ENCODE peak calls at places on chromosomes 12 and 14, in nine cellular contexts. M, K, Q, C, S, L, F, X and P are unnamed samples.

GRCh38 chr14:68671899-68672298 is 121.0 kb downstream of the ZFP36L1 start:
- DNase-seq in X (no peak), Q (no peak), L (no peak), K (no peak), S (no peak), F (no peak), M (no peak), C (no peak), P (no peak)

GRCh38 chr12:27732281-27732680 is 21.6 kb downstream of the MRPS35 start:
- DNase-seq in K (no peak), M (no peak), L (no peak), C (no peak), Q (peak), X (no peak), F (no peak), S (peak), P (no peak)

GRCh38 chr14:88492272-88493089 is 62.3 kb downstream of the PTPN21 start:
- DNase-seq in S (peak), K (peak), C (no peak), Q (peak), F (peak), X (peak), M (no peak), L (peak), P (peak)

GRCh38 chr12:45050751-45051489 is at the start of gene DBX2:
- DNase-seq in S (no peak), C (no peak), F (no peak), M (peak), X (no peak), L (no peak), K (peak), Q (no peak), P (no peak)

GRCh38 chr14:33765251-33765650 is 185.6 kb downstream of the EGLN3 start:
- DNase-seq in S (no peak), X (no peak), C (peak), K (peak), Q (peak), F (no peak), M (no peak), L (no peak), P (no peak)

GRCh38 chr14:20799955-20800544 is 2.6 kb downstream of the RNASE1 start:
- DNase-seq in F (no peak), X (no peak), L (no peak), K (no peak), C (no peak), Q (no peak), M (no peak), S (peak), P (no peak)

GRCh38 chr12:53380104-53380796 is at the start of gene SP1:
- DNase-seq in M (peak), K (peak), Q (peak), F (peak), C (peak), S (peak), X (peak), L (no peak), P (peak)

GRCh38 chr12:105835505-105835904 is 303.2 kb downstream of the NUAK1 start:
- DNase-seq in K (no peak), X (no peak), C (no peak), S (no peak), L (no peak), F (no peak), M (no peak), Q (no peak), P (no peak)

GRCh38 chr12:113846275-113846674 is 119.8 kb downstream of the RBM19 start:
- DNase-seq in Q (no peak), S (no peak), K (no peak), L (no peak), X (no peak), M (no peak), F (no peak), C (no peak), P (peak)

GRCh38 chr12:63915105-63915830 is 70.8 kb downstream of the SRGAP1 start:
- DNase-seq in S (no peak), K (peak), F (no peak), M (no peak), X (peak), C (no peak), Q (no peak), L (no peak), P (no peak)

GRCh38 chr12:108798551-108799221 is 58.7 kb downstream of the SSH1 start:
- DNase-seq in F (no peak), Q (no peak), K (peak), C (peak), X (no peak), S (no peak), M (peak), L (no peak), P (no peak)

GRCh38 chr12:63893170-63893569 is 48.7 kb downstream of the SRGAP1 start:
- DNase-seq in L (no peak), F (no peak), X (no peak), C (no peak), M (no peak), S (no peak), Q (peak), K (no peak), P (no peak)

GRCh38 chr12:24113701-24114100 is 164.2 kb upstream of the SOX5 start:
- DNase-seq in F (no peak), X (no peak), C (no peak), L (no peak), S (no peak), K (peak), M (no peak), Q (no peak), P (no peak)

GRCh38 chr14:38197761-38198345 is 9.9 kb upstream of the SSTR1 start:
- DNase-seq in F (no peak), L (no peak), X (no peak), M (no peak), C (no peak), Q (no peak), K (no peak), S (no peak), P (no peak)

GRCh38 chr12:40197590-40197989 is 27.2 kb upstream of the LRRK2 start:
- DNase-seq in X (no peak), F (no peak), M (no peak), K (no peak), C (no peak), S (no peak), L (no peak), Q (no peak), P (no peak)

GRCh38 chr12:24705741-24706358 is 243.1 kb downstream of the BCAT1 start:
- DNase-seq in Q (no peak), F (no peak), M (no peak), X (no peak), S (no peak), K (peak), C (no peak), L (no peak), P (no peak)

GRCh38 chr12:6488240-6488639 is 4.8 kb downstream of the MRPL51 start:
- DNase-seq in C (no peak), Q (no peak), K (no peak), S (no peak), L (no peak), M (no peak), F (no peak), X (no peak), P (no peak)

GRCh38 chr12:47885012-47885501 is 19.7 kb downstream of the VDR start:
- DNase-seq in F (no peak), M (no peak), X (no peak), K (no peak), S (no peak), L (no peak), Q (no peak), C (no peak), P (no peak)

GRCh38 chr12:119693006-119693405 is 25.1 kb downstream of the PRKAB1 start:
- DNase-seq in M (no peak), F (no peak), L (peak), Q (no peak), X (no peak), S (no peak), K (peak), C (no peak), P (peak)

GRCh38 chr14:58444627-58445026 is 17.1 kb downstream of the KIAA0586 start:
- DNase-seq in L (no peak), F (no peak), X (no peak), K (no peak), M (no peak), C (no peak), Q (no peak), S (no peak), P (no peak)

GRCh38 chr14:89853976-89854693 is 100.4 kb downstream of the EFCAB11 start:
- DNase-seq in M (no peak), S (no peak), F (no peak), Q (no peak), L (no peak), K (peak), C (no peak), X (no peak), P (no peak)

GRCh38 chr14:89851031-89851430 is 103.5 kb downstream of the EFCAB11 start:
- DNase-seq in F (no peak), Q (no peak), K (no peak), C (no peak), S (no peak), L (no peak), X (no peak), M (no peak), P (no peak)

GRCh38 chr14:89858084-89858483 is 96.4 kb downstream of the EFCAB11 start:
- DNase-seq in X (no peak), S (no peak), L (no peak), M (no peak), Q (no peak), K (no peak), C (no peak), F (no peak), P (no peak)

GRCh38 chr14:89856871-89857345 is 97.6 kb downstream of the EFCAB11 start:
- DNase-seq in F (no peak), M (no peak), Q (no peak), S (no peak), X (no peak), L (no peak), K (peak), C (no peak), P (peak)

DNA sequence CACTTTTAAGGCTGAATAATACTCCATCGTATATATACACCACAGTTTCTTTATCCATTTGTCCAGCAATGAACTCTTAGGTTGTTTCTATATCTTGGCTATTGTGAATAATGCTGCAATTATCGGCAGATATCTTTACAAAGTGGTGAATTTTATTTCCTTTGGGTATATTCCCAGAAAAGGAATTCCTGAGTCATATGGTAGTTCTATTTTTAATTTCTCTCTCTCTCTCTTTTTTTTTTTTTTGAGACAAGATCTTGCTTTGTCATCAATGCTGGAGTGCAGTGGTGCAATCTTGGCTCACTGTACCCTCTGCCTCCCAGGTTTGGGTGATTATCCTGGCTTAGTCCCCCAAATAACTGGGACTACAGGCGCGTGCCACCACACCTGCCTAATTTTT is 98.6 kb downstream of the EFCAB11 start:
- DNase-seq in Q (no peak), M (no peak), S (no peak), L (no peak), C (no peak), K (peak), F (no peak), X (no peak), P (no peak)
- H3K4me3 ChIP-seq in Q (no peak), M (no peak), S (no peak), L (no peak), C (no peak), K (no peak), F (no peak), X (no peak), P (no peak)

DNA sequence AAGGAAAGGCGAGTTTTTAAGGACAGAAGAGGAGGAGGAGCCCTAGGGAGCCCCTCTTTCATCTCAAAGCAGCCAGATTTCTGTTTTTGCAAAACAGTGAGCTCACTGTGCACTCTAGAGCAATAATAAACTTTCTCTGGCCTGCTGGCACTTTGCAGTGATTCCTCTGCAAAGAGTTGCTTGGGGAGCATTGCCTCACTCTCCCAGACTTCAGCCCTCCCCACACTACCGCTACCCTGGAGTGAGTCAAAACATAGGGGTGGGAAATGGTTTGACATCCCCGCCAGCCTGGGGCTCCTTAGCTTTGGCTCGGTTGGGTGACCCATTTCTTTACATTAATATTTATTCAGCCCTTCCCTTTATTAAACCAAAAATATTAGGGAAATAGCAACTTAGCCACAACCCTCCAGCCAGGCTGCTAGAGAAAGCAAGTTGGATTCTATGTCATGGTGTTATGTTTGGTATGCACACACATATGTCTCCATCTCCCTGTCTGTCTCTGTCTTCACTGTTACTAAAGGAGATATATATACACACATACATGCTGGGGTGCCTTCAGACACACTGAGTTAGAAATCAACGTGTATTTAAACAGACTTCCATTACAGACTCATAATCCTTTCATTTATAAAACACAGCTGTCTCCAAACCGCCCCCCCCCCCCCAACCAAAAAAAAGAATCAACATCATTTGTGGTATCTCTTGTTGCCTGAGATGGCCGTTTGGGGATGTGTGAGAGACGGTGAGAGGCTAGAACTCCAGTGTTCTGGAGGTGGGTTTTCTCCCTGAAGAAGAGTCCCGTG is 3.4 kb upstream of the IRF2BPL start:
- DNase-seq in M (no peak), K (peak), X (no peak), L (no peak), S (no peak), F (no peak), Q (no peak), C (no peak), P (no peak)
- H3K4me3 ChIP-seq in M (no peak), K (no peak), X (no peak), L (no peak), S (no peak), F (no peak), Q (no peak), C (no peak), P (no peak)

GRCh38 chr12:51686727-51687126 is 95.7 kb downstream of the SCN8A start:
- DNase-seq in Q (no peak), X (no peak), K (peak), S (no peak), L (no peak), M (no peak), C (no peak), F (no peak), P (no peak)
- H3K4me3 ChIP-seq in Q (no peak), X (no peak), K (no peak), S (no peak), L (no peak), M (no peak), C (no peak), F (no peak), P (no peak)

GRCh38 chr12:188910-189621 is 24.9 kb downstream of the SLC6A12 start:
- DNase-seq in L (no peak), S (no peak), F (peak), M (peak), Q (peak), K (peak), X (no peak), C (peak), P (no peak)
- H3K4me3 ChIP-seq in L (peak), S (peak), F (peak), M (peak), Q (peak), K (peak), X (no peak), C (peak), P (peak)

DNA sequence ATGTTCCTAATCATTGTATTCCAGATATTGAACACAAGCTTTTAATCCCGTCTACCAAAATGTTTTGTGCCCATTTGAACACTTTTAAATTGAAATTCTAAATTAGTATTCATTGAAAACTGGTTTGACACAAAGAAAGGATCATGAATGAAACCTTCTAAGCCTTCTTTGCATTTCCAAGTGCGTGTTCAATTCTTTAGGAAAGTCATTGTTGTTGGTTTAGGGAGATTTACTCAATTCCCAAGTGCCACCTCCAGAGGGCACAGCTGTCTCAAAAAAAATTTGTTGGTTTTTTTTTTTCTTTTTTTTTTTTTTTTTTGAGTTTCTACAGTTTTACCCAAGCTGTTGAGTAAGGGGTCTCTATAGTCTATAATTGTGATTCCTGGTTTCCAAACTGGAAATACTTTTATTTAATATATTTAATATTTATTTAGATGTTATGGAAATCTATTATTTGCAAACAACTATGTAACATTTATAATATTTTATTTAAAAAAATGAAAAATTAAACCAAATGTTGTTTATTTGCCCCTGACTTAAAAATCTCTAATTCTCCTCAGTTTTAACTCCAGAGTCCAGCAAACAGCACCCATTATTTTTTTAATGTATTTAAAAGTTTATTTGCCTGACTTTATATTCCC is 79.9 kb downstream of the NEDD1 start:
- DNase-seq in K (peak), M (no peak), F (no peak), S (peak), L (no peak), C (no peak), Q (peak), X (peak), P (no peak)
- H3K4me3 ChIP-seq in K (no peak), M (no peak), F (no peak), S (no peak), L (no peak), C (no peak), Q (no peak), X (no peak), P (no peak)

GRCh38 chr12:56751712-56752598 is at the start of gene PRIM1:
- DNase-seq in S (peak), Q (peak), L (no peak), K (peak), F (peak), X (peak), C (peak), M (peak), P (peak)

GRCh38 chr12:56749364-56749763 is 2.8 kb downstream of the PRIM1 start:
- DNase-seq in X (no peak), Q (no peak), S (no peak), L (no peak), K (no peak), M (no peak), F (no peak), C (no peak), P (no peak)

GRCh38 chr12:56749853-56750252 is 2.3 kb downstream of the PRIM1 start:
- DNase-seq in C (no peak), Q (no peak), S (no peak), M (no peak), F (no peak), K (no peak), L (no peak), X (no peak), P (no peak)

GRCh38 chr12:56758728-56759269 is 4.3 kb upstream of the HSD17B6 start:
- DNase-seq in Q (no peak), F (no peak), K (no peak), S (no peak), M (no peak), L (no peak), C (no peak), X (no peak), P (no peak)

DNA sequence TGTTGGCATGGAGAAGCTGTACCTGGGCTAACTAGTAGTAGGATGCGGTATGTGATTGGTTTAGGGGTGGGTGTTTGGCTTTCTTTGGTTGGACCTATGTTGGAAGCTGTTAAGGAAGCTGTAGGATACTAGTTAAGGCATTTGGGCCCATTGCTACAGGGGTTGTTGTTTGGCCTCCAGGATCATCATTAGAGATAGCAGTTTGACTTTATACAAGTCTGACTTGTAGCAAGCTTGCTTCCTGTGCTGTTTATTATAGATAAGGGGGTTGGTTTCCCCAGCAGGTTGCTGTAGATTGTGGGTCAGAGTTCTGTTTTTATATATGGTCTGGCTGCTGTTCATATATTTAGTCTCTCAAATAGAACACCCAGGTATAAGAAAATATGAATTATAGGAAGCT is 1.4 kb upstream of the PRIM1 start:
- DNase-seq in L (no peak), K (no peak), S (no peak), Q (no peak), F (no peak), X (no peak), M (no peak), C (no peak), P (no peak)
- H3K4me3 ChIP-seq in L (no peak), K (no peak), S (no peak), Q (no peak), F (no peak), X (no peak), M (no peak), C (no peak), P (no peak)

GRCh38 chr12:117207675-117208074 is 17.4 kb upstream of the FBXO21 start:
- DNase-seq in K (no peak), Q (no peak), S (no peak), X (no peak), F (no peak), L (no peak), C (no peak), M (no peak), P (no peak)

GRCh38 chr12:117208206-117208605 is 17.9 kb upstream of the FBXO21 start:
- DNase-seq in Q (no peak), K (no peak), L (no peak), M (no peak), C (no peak), S (no peak), X (no peak), F (no peak), P (no peak)

GRCh38 chr12:117204146-117204545 is 13.9 kb upstream of the FBXO21 start:
- DNase-seq in S (no peak), C (no peak), K (no peak), M (no peak), X (no peak), Q (no peak), F (no peak), L (no peak), P (no peak)

GRCh38 chr12:117202033-117202432 is 11.8 kb upstream of the FBXO21 start:
- DNase-seq in S (no peak), C (no peak), F (no peak), Q (no peak), M (peak), K (no peak), X (no peak), L (no peak), P (no peak)

GRCh38 chr12:117202556-117202955 is 12.3 kb upstream of the FBXO21 start:
- DNase-seq in M (no peak), C (no peak), L (no peak), X (no peak), F (no peak), K (no peak), Q (no peak), S (no peak), P (no peak)
- H3K4me3 ChIP-seq in M (no peak), C (no peak), L (no peak), X (no peak), F (no peak), K (no peak), Q (no peak), S (no peak), P (no peak)

GRCh38 chr14:70909788-70910614 is 2.7 kb downstream of the PCNX1 start:
- DNase-seq in Q (no peak), S (no peak), F (no peak), K (peak), C (no peak), L (no peak), X (no peak), M (no peak), P (no peak)
- H3K4me3 ChIP-seq in Q (no peak), S (no peak), F (no peak), K (peak), C (no peak), L (no peak), X (peak), M (no peak), P (no peak)